ENCODE peak calls at places on chromosome 22, in ten cellular contexts. One of them, this sample, is unnamed.

GRCh38 chr22:44224166-44224565 is 43.4 kb downstream of the PARVG start:
- DNase-seq in tibial artery: no peak
- DNase-seq in GM23338: no peak
- DNase-seq in PC-3: no peak
- DNase-seq in cardiac muscle cell: no peak
- DNase-seq in BJ: no peak
- DNase-seq in AG10803: no peak
- DNase-seq in neural progenitor cell: no peak
- DNase-seq in astrocyte of the cerebellum: no peak
- DNase-seq in CD8-positive, alpha-beta T cell: no peak
- DNase-seq in this sample: no peak

GRCh38 chr22:35138521-35138920 is 72.6 kb downstream of the ISX start:
- DNase-seq in tibial artery: no peak
- DNase-seq in GM23338: no peak
- DNase-seq in PC-3: no peak
- DNase-seq in cardiac muscle cell: no peak
- DNase-seq in BJ: no peak
- DNase-seq in AG10803: no peak
- DNase-seq in neural progenitor cell: no peak
- DNase-seq in astrocyte of the cerebellum: no peak
- DNase-seq in CD8-positive, alpha-beta T cell: no peak
- DNase-seq in this sample: no peak

GRCh38 chr22:44314425-44315067 is 1.8 kb upstream of the SHISAL1 start:
- DNase-seq in tibial artery: no peak
- DNase-seq in GM23338: no peak
- DNase-seq in PC-3: no peak
- DNase-seq in cardiac muscle cell: no peak
- DNase-seq in BJ: no peak
- DNase-seq in AG10803: no peak
- DNase-seq in neural progenitor cell: no peak
- DNase-seq in astrocyte of the cerebellum: no peak
- DNase-seq in CD8-positive, alpha-beta T cell: no peak
- DNase-seq in this sample: no peak

GRCh38 chr22:45218974-45219373 is 21.7 kb downstream of the KIAA0930 start:
- DNase-seq in tibial artery: no peak
- DNase-seq in GM23338: no peak
- DNase-seq in PC-3: no peak
- DNase-seq in cardiac muscle cell: no peak
- DNase-seq in BJ: no peak
- DNase-seq in AG10803: peak; percentile 38
- DNase-seq in neural progenitor cell: no peak
- DNase-seq in astrocyte of the cerebellum: no peak
- DNase-seq in CD8-positive, alpha-beta T cell: no peak
- DNase-seq in this sample: no peak

GRCh38 chr22:27724706-27725105 is 76.8 kb downstream of the MN1 start:
- DNase-seq in tibial artery: no peak
- DNase-seq in GM23338: no peak
- DNase-seq in PC-3: no peak
- DNase-seq in cardiac muscle cell: no peak
- DNase-seq in BJ: peak; percentile 39
- DNase-seq in AG10803: peak; percentile 84
- DNase-seq in neural progenitor cell: no peak
- DNase-seq in astrocyte of the cerebellum: peak; percentile 20
- DNase-seq in CD8-positive, alpha-beta T cell: no peak
- DNase-seq in this sample: no peak

GRCh38 chr22:45454260-45454659 is 40.8 kb downstream of the RIBC2 start:
- DNase-seq in tibial artery: no peak
- DNase-seq in GM23338: no peak
- DNase-seq in PC-3: no peak
- DNase-seq in cardiac muscle cell: no peak
- DNase-seq in BJ: peak; percentile 88
- DNase-seq in AG10803: peak; percentile 96
- DNase-seq in neural progenitor cell: no peak
- DNase-seq in astrocyte of the cerebellum: no peak
- DNase-seq in CD8-positive, alpha-beta T cell: no peak
- DNase-seq in this sample: no peak

GRCh38 chr22:45999379-45999971 is 22.5 kb upstream of the WNT7B start:
- DNase-seq in tibial artery: no peak
- DNase-seq in GM23338: no peak
- DNase-seq in PC-3: no peak
- DNase-seq in cardiac muscle cell: no peak
- DNase-seq in BJ: no peak
- DNase-seq in AG10803: no peak
- DNase-seq in neural progenitor cell: no peak
- DNase-seq in astrocyte of the cerebellum: no peak
- DNase-seq in CD8-positive, alpha-beta T cell: no peak
- DNase-seq in this sample: no peak

GRCh38 chr22:46107089-46107664 is 43.1 kb upstream of the PPARA start:
- DNase-seq in tibial artery: no peak
- DNase-seq in GM23338: no peak
- DNase-seq in PC-3: no peak
- DNase-seq in cardiac muscle cell: no peak
- DNase-seq in BJ: no peak
- DNase-seq in AG10803: no peak
- DNase-seq in neural progenitor cell: no peak
- DNase-seq in astrocyte of the cerebellum: no peak
- DNase-seq in CD8-positive, alpha-beta T cell: no peak
- DNase-seq in this sample: no peak

DNA sequence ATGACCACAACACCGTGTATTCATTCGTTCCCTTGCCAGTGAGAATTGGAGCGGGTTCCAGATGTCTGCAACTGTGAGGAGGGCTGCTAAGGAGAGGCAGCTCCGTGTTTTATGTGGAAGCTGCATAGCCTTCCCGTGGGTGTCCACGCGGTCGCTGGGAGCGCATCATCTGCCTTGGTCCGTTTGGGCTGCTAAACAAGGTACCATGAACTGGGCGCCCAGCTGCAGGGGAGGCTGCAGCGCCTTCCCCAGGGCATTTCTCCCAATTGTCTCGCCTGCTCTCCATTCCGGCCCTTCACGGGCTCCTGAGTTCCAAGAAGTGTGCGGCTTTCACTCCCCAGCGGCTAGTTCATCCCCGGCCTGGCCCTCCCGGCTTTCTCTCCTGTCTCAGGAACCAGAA is 1446.4 kb downstream of the TBC1D22A start:
- DNase-seq in tibial artery: no peak
- DNase-seq in GM23338: no peak
- DNase-seq in PC-3: no peak
- DNase-seq in cardiac muscle cell: no peak
- DNase-seq in BJ: no peak
- DNase-seq in AG10803: no peak
- DNase-seq in neural progenitor cell: no peak
- DNase-seq in astrocyte of the cerebellum: no peak
- DNase-seq in CD8-positive, alpha-beta T cell: no peak
- DNase-seq in this sample: no peak
- TF ChIP-seq CTCF in tibial artery: no peak
- TF ChIP-seq CTCF in GM23338: no peak
- TF ChIP-seq CTCF in PC-3: no peak
- TF ChIP-seq CTCF in cardiac muscle cell: no peak
- TF ChIP-seq CTCF in BJ: no peak
- TF ChIP-seq CTCF in AG10803: no peak
- TF ChIP-seq CTCF in neural progenitor cell: no peak
- TF ChIP-seq CTCF in astrocyte of the cerebellum: no peak
- TF ChIP-seq CTCF in CD8-positive, alpha-beta T cell: no peak
- TF ChIP-seq CTCF in this sample: no peak

GRCh38 chr22:23695748-23696325 is 5.0 kb downstream of the RGL4 start:
- DNase-seq in tibial artery: no peak
- DNase-seq in GM23338: no peak
- DNase-seq in PC-3: no peak
- DNase-seq in cardiac muscle cell: no peak
- DNase-seq in BJ: no peak
- DNase-seq in AG10803: no peak
- DNase-seq in neural progenitor cell: no peak
- DNase-seq in astrocyte of the cerebellum: no peak
- DNase-seq in CD8-positive, alpha-beta T cell: no peak
- DNase-seq in this sample: no peak
- H3K4me3 ChIP-seq in tibial artery: no peak overlapping the region
- H3K4me3 ChIP-seq in GM23338: no peak overlapping the region
- H3K4me3 ChIP-seq in PC-3: no peak overlapping the region
- H3K4me3 ChIP-seq in cardiac muscle cell: no peak overlapping the region
- H3K4me3 ChIP-seq in BJ: no peak overlapping the region
- H3K4me3 ChIP-seq in AG10803: no peak overlapping the region
- H3K4me3 ChIP-seq in neural progenitor cell: no peak overlapping the region
- H3K4me3 ChIP-seq in astrocyte of the cerebellum: no peak overlapping the region
- H3K4me3 ChIP-seq in CD8-positive, alpha-beta T cell: peak overlapping the region; percentile 8
- H3K4me3 ChIP-seq in this sample: no peak overlapping the region

DNA sequence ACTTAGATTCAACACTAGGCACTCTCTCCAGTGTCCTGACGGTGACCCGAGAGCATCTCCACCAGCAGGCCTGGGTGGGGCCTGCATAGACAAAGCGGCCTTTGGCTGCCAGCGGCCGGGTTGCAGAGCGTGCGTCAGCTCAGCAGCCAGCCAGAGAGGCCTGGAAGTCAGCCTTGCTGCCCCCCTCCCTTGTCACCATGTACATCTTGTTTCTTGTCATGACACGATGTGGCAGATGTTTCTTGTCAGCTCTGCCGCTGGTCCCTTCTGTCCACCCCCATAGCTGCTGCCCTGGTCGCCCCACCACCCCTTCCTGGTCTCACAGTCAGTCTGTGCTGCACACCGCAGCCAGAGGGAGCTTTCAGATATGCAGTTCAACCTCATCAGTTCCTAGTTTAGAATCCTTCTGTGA is 33.1 kb upstream of the CBX7 start:
- DNase-seq in tibial artery: no peak
- DNase-seq in GM23338: no peak
- DNase-seq in PC-3: no peak
- DNase-seq in cardiac muscle cell: no peak
- DNase-seq in BJ: peak; percentile 33
- DNase-seq in AG10803: peak; percentile 92
- DNase-seq in neural progenitor cell: no peak
- DNase-seq in astrocyte of the cerebellum: no peak
- DNase-seq in CD8-positive, alpha-beta T cell: no peak
- DNase-seq in this sample: no peak
- TF ChIP-seq CTCF in tibial artery: no peak
- TF ChIP-seq CTCF in GM23338: peak; percentile 34
- TF ChIP-seq CTCF in PC-3: no peak
- TF ChIP-seq CTCF in cardiac muscle cell: peak; percentile 51
- TF ChIP-seq CTCF in BJ: peak; percentile 75
- TF ChIP-seq CTCF in AG10803: peak; percentile 67
- TF ChIP-seq CTCF in neural progenitor cell: no peak
- TF ChIP-seq CTCF in astrocyte of the cerebellum: no peak
- TF ChIP-seq CTCF in CD8-positive, alpha-beta T cell: no peak
- TF ChIP-seq CTCF in this sample: peak; percentile 48

GRCh38 chr22:42500836-42501179 is 18.8 kb downstream of the RRP7A start:
- DNase-seq in tibial artery: no peak
- DNase-seq in GM23338: no peak
- DNase-seq in PC-3: no peak
- DNase-seq in cardiac muscle cell: no peak
- DNase-seq in BJ: no peak
- DNase-seq in AG10803: no peak
- DNase-seq in neural progenitor cell: no peak
- DNase-seq in astrocyte of the cerebellum: no peak
- DNase-seq in CD8-positive, alpha-beta T cell: no peak
- DNase-seq in this sample: no peak
- H3K4me3 ChIP-seq in tibial artery: peak overlapping the region; percentile 32
- H3K4me3 ChIP-seq in GM23338: peak overlapping the region; percentile 62
- H3K4me3 ChIP-seq in PC-3: peak overlapping the region; percentile 47
- H3K4me3 ChIP-seq in cardiac muscle cell: no peak overlapping the region
- H3K4me3 ChIP-seq in BJ: peak overlapping the region; percentile 31
- H3K4me3 ChIP-seq in AG10803: peak overlapping the region; percentile 37
- H3K4me3 ChIP-seq in neural progenitor cell: no peak overlapping the region
- H3K4me3 ChIP-seq in astrocyte of the cerebellum: peak overlapping the region; percentile 29
- H3K4me3 ChIP-seq in CD8-positive, alpha-beta T cell: peak overlapping the region; percentile 48
- H3K4me3 ChIP-seq in this sample: peak overlapping the region; percentile 48

GRCh38 chr22:23077627-23078461 is 7.5 kb downstream of the GNAZ start:
- DNase-seq in tibial artery: no peak
- DNase-seq in GM23338: no peak
- DNase-seq in PC-3: no peak
- DNase-seq in cardiac muscle cell: no peak
- DNase-seq in BJ: no peak
- DNase-seq in AG10803: no peak
- DNase-seq in neural progenitor cell: no peak
- DNase-seq in astrocyte of the cerebellum: no peak
- DNase-seq in CD8-positive, alpha-beta T cell: no peak
- DNase-seq in this sample: no peak
- TF ChIP-seq CTCF in tibial artery: no peak
- TF ChIP-seq CTCF in GM23338: no peak
- TF ChIP-seq CTCF in PC-3: no peak
- TF ChIP-seq CTCF in cardiac muscle cell: no peak
- TF ChIP-seq CTCF in BJ: no peak
- TF ChIP-seq CTCF in AG10803: no peak
- TF ChIP-seq CTCF in neural progenitor cell: no peak
- TF ChIP-seq CTCF in astrocyte of the cerebellum: no peak
- TF ChIP-seq CTCF in CD8-positive, alpha-beta T cell: no peak
- TF ChIP-seq CTCF in this sample: no peak

GRCh38 chr22:26168199-26168915 is 905 bp upstream of the SEZ6L start:
- DNase-seq in tibial artery: no peak
- DNase-seq in GM23338: peak; percentile 54
- DNase-seq in PC-3: no peak
- DNase-seq in cardiac muscle cell: no peak
- DNase-seq in BJ: no peak
- DNase-seq in AG10803: no peak
- DNase-seq in neural progenitor cell: peak; percentile 38
- DNase-seq in astrocyte of the cerebellum: no peak
- DNase-seq in CD8-positive, alpha-beta T cell: no peak
- DNase-seq in this sample: no peak
- H3K4me3 ChIP-seq in tibial artery: no peak overlapping the region
- H3K4me3 ChIP-seq in GM23338: peak overlapping the region; percentile 85
- H3K4me3 ChIP-seq in PC-3: no peak overlapping the region
- H3K4me3 ChIP-seq in cardiac muscle cell: no peak overlapping the region
- H3K4me3 ChIP-seq in BJ: no peak overlapping the region
- H3K4me3 ChIP-seq in AG10803: no peak overlapping the region
- H3K4me3 ChIP-seq in neural progenitor cell: peak overlapping the region; percentile 75
- H3K4me3 ChIP-seq in astrocyte of the cerebellum: no peak overlapping the region
- H3K4me3 ChIP-seq in CD8-positive, alpha-beta T cell: no peak overlapping the region
- H3K4me3 ChIP-seq in this sample: no peak overlapping the region

DNA sequence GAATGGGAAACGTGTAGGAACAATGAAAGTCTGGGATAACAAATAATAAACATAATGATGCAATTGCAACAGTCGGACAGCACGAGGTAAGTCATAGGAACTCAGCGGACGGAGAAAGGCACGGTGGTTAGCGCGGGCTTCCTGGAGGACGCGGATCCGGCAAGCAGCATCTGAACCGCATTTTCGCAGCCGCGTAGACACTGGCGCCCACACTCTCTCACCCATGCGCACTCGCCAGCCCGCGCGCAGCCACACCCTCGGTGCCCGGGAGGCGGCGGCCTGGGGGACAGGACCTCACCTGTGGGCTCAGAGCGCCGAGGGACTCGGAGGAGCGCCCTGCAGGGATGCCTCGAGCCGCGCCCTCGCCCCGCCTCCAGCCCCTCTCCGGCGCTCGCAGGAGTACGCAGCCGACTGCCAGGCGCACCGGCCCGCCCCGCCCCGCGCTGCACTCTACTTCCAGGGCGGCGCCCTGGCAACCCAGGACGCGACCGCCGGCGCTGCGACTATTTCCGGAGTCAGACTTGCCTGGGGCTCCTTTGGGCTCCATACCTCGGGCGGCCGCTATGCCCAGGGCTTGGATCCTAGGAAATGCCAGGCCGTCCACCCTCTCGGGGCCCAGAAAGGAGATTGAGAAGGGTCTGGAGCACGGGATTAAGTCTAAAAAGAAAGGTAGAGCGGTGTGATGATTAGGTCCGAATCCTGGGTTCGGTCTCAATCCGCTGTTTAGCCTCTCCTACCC is at the start of gene TTLL1:
- DNase-seq in tibial artery: peak; percentile 85
- DNase-seq in GM23338: peak; percentile 96
- DNase-seq in PC-3: peak; percentile 85
- DNase-seq in cardiac muscle cell: peak; percentile 94
- DNase-seq in BJ: peak; percentile 14
- DNase-seq in AG10803: peak; percentile 81
- DNase-seq in neural progenitor cell: peak; percentile 94
- DNase-seq in astrocyte of the cerebellum: peak; percentile 34
- DNase-seq in CD8-positive, alpha-beta T cell: peak; percentile 87
- DNase-seq in this sample: peak; percentile 39
- TF ChIP-seq CTCF in tibial artery: peak; percentile 30
- TF ChIP-seq CTCF in GM23338: no peak
- TF ChIP-seq CTCF in PC-3: no peak
- TF ChIP-seq CTCF in cardiac muscle cell: no peak
- TF ChIP-seq CTCF in BJ: no peak
- TF ChIP-seq CTCF in AG10803: no peak
- TF ChIP-seq CTCF in neural progenitor cell: no peak
- TF ChIP-seq CTCF in astrocyte of the cerebellum: no peak
- TF ChIP-seq CTCF in CD8-positive, alpha-beta T cell: no peak
- TF ChIP-seq CTCF in this sample: no peak

GRCh38 chr22:36355894-36356293 is 31.9 kb downstream of the MYH9 start:
- DNase-seq in tibial artery: no peak
- DNase-seq in GM23338: no peak
- DNase-seq in PC-3: no peak
- DNase-seq in cardiac muscle cell: no peak
- DNase-seq in BJ: no peak
- DNase-seq in AG10803: no peak
- DNase-seq in neural progenitor cell: no peak
- DNase-seq in astrocyte of the cerebellum: no peak
- DNase-seq in CD8-positive, alpha-beta T cell: peak; percentile 16
- DNase-seq in this sample: no peak
- H3K4me3 ChIP-seq in tibial artery: peak overlapping the region; percentile 15
- H3K4me3 ChIP-seq in GM23338: no peak overlapping the region
- H3K4me3 ChIP-seq in PC-3: no peak overlapping the region
- H3K4me3 ChIP-seq in cardiac muscle cell: no peak overlapping the region
- H3K4me3 ChIP-seq in BJ: no peak overlapping the region
- H3K4me3 ChIP-seq in AG10803: no peak overlapping the region
- H3K4me3 ChIP-seq in neural progenitor cell: no peak overlapping the region
- H3K4me3 ChIP-seq in astrocyte of the cerebellum: no peak overlapping the region
- H3K4me3 ChIP-seq in CD8-positive, alpha-beta T cell: peak overlapping the region; percentile 7
- H3K4me3 ChIP-seq in this sample: no peak overlapping the region

This sample was measured in AG04450.